ENCODE peak calls at places on chromosomes 4 and X, in four cellular contexts. T, W, N and O are unnamed samples.

GRCh38 chr4:153142700-153143438 is 61.4 kb upstream of the TRIM2 start:
- DNase-seq in N (peak; percentile 73), W (peak; percentile 72), T (peak; percentile 68), O (peak; percentile 92)

GRCh38 chrX:48511561-48511960 is 2.8 kb downstream of the PORCN start:
- DNase-seq in N (no peak), W (no peak), T (peak; percentile 43), O (peak; percentile 41)

GRCh38 chrX:39856472-39857121 is 241.2 kb downstream of the BCOR start:
- DNase-seq in T (no peak), W (no peak), N (no peak), O (no peak)

GRCh38 chr4:128517739-128518510 is 230.3 kb upstream of the PGRMC2 start:
- DNase-seq in T (no peak), W (no peak), N (peak; percentile 98), O (peak; percentile 88)

GRCh38 chrX:77014655-77015377 is 432.4 kb upstream of the FGF16 start:
- DNase-seq in T (peak; percentile 43), N (no peak), W (peak; percentile 58), O (peak; percentile 92)

GRCh38 chr4:3267576-3268394 is 18.8 kb downstream of the MSANTD1 start:
- DNase-seq in N (no peak), W (no peak), T (peak; percentile 46), O (peak; percentile 38)

GRCh38 chr4:173807347-173807746 is 277.3 kb upstream of the HAND2 start:
- DNase-seq in N (no peak), T (no peak), W (no peak), O (no peak)

GRCh38 chr4:526189-526909 is 27.3 kb downstream of the PIGG start:
- DNase-seq in N (no peak), W (no peak), T (no peak), O (peak; percentile 30)

GRCh38 chr4:95531141-95531540 is 17.6 kb downstream of the UNC5C start:
- DNase-seq in N (no peak), W (no peak), T (no peak), O (no peak)

GRCh38 chr4:80413096-80413495 is 77.6 kb downstream of the CFAP299 start:
- DNase-seq in W (no peak), N (no peak), T (no peak), O (peak; percentile 19)

GRCh38 chr4:7755529-7755928 is 184.1 kb downstream of the AFAP1 start:
- DNase-seq in T (no peak), N (no peak), W (no peak), O (no peak)

GRCh38 chr4:140641789-140642439 is 73.2 kb upstream of the UCP1 start:
- DNase-seq in W (peak; percentile 81), N (no peak), T (peak; percentile 71), O (peak; percentile 85)

GRCh38 chr4:185742766-185743165 is 69.2 kb downstream of the SORBS2 start:
- DNase-seq in T (no peak), W (no peak), N (no peak), O (no peak)

GRCh38 chrX:154540897-154541535 is 5.6 kb downstream of the G6PD start:
- DNase-seq in W (no peak), T (no peak), N (no peak), O (no peak)

GRCh38 chrX:104084534-104085277 is 8.7 kb upstream of the TMSB15C start:
- DNase-seq in W (no peak), N (no peak), T (no peak), O (no peak)

GRCh38 chrX:108199691-108200090 is 108.1 kb downstream of the ATG4A start:
- DNase-seq in W (no peak), N (peak; percentile 22), T (peak; percentile 50), O (peak; percentile 44)

GRCh38 chr4:1760521-1761001 is 32.5 kb upstream of the FGFR3 start:
- DNase-seq in T (no peak), N (no peak), W (no peak), O (no peak)

GRCh38 chrX:71095033-71095432 is 618 bp upstream of the FOXO4 start:
- DNase-seq in N (no peak), W (no peak), T (no peak), O (no peak)

GRCh38 chr4:184099541-184099966 is 118.1 kb downstream of the ENPP6 start:
- DNase-seq in W (no peak), N (peak; percentile 19), T (no peak), O (no peak)

GRCh38 chrX:103562801-103563200 is 22.5 kb upstream of the TCEAL4 start:
- DNase-seq in N (no peak), W (no peak), T (no peak), O (no peak)

GRCh38 chrX:619451-619811 is 11.2 kb upstream of the SHOX start:
- DNase-seq in N (no peak), T (no peak), W (no peak), O (no peak)
- H4K5ac ChIP-seq in N (no peak overlapping the region), T (no peak overlapping the region), W (no peak overlapping the region), O (no peak overlapping the region)

GRCh38 chr4:102868782-102869568 is at the start of gene CISD2:
- DNase-seq in N (peak; percentile 85), T (peak; percentile 92), W (peak; percentile 95), O (peak; percentile 97)
- H3K4ac ChIP-seq in N (peak within 1 kb of the TSS; percentile 95), T (peak within 1 kb of the TSS; percentile 71), W (no peak within 1 kb of the TSS), O (peak within 1 kb of the TSS; percentile 37)

GRCh38 chr4:123481034-123481433 is 84.4 kb downstream of the SPRY1 start:
- DNase-seq in N (peak; percentile 92), T (no peak), W (no peak), O (no peak)

GRCh38 chr4:123476089-123476488 is 79.5 kb downstream of the SPRY1 start:
- DNase-seq in N (no peak), T (no peak), W (no peak), O (no peak)

GRCh38 chr4:123477804-123478209 is 81.2 kb downstream of the SPRY1 start:
- DNase-seq in T (no peak), W (no peak), N (peak; percentile 50), O (no peak)

GRCh38 chr4:123478859-123479345 is 82.3 kb downstream of the SPRY1 start:
- DNase-seq in W (no peak), T (no peak), N (peak; percentile 49), O (no peak)

DNA sequence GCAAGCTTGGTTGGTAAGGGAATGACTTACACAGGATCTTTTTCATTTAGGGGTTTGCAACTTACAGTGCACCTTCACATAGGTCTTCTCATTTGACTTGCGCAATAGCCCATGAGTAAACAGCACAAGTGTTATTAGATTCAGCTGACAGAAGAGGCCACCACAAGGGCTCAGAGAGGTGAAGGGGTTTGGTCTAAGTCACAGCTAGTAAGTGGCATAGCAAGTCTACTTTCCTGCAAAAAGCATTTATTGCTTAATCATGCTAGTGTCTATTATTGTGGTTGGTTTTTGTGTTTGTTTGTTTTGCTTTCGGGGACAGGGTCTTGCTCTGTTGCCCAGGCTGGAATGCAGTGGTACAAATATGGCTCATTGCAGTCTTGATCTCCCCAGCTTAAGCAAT is 83.3 kb downstream of the SPRY1 start:
- DNase-seq in T (no peak), N (peak; percentile 10), W (no peak), O (no peak)
- H4K5ac ChIP-seq in T (no peak overlapping the region), N (no peak overlapping the region), W (no peak overlapping the region), O (no peak overlapping the region)

GRCh38 chrX:47193475-47194241 is at the start of gene UBA1:
- DNase-seq in W (peak; percentile 96), N (peak; percentile 95), T (peak; percentile 87), O (peak; percentile 96)

GRCh38 chrX:47191806-47192401 is 1.7 kb upstream of the UBA1 start:
- DNase-seq in W (no peak), N (no peak), T (no peak), O (peak; percentile 74)

GRCh38 chrX:47196098-47196497 is 2.5 kb downstream of the UBA1 start:
- DNase-seq in T (no peak), N (no peak), W (no peak), O (peak; percentile 56)

GRCh38 chrX:47191331-47191730 is 2.3 kb upstream of the UBA1 start:
- DNase-seq in W (no peak), N (no peak), T (peak; percentile 49), O (peak; percentile 30)

GRCh38 chrX:47194388-47194787 is 759 bp downstream of the UBA1 start:
- DNase-seq in T (no peak), W (no peak), N (no peak), O (no peak)
- H3K4ac ChIP-seq in T (no peak overlapping the region), W (no peak overlapping the region), N (peak overlapping the region; percentile 85), O (no peak overlapping the region)